ENCODE peak calls at places on chromosomes 3 and 15, in five cellular contexts. One of them, this sample, is unnamed. For H3K27me3, the result is how much of the 10 kb centered on the place peaks cover.

GRCh38 chr3:143184098-143184497 is 64.5 kb downstream of the CHST2 start:
- DNase-seq in AG04450: no peak
- DNase-seq in adrenal gland: no peak
- DNase-seq in mammary epithelial cell: no peak
- DNase-seq in suprapubic skin: no peak
- DNase-seq in this sample: no peak

GRCh38 chr3:149466192-149466591 is 8.3 kb upstream of the TM4SF4 start:
- DNase-seq in AG04450: peak
- DNase-seq in adrenal gland: no peak
- DNase-seq in mammary epithelial cell: peak
- DNase-seq in suprapubic skin: no peak
- DNase-seq in this sample: no peak

GRCh38 chr3:126557761-126558160 is 971 bp downstream of the C3orf22 start:
- DNase-seq in AG04450: no peak
- DNase-seq in adrenal gland: peak
- DNase-seq in mammary epithelial cell: no peak
- DNase-seq in suprapubic skin: no peak
- DNase-seq in this sample: no peak

GRCh38 chr3:107977571-107977970 is 113.3 kb downstream of the CD47 start:
- DNase-seq in AG04450: no peak
- DNase-seq in adrenal gland: no peak
- DNase-seq in mammary epithelial cell: no peak
- DNase-seq in suprapubic skin: no peak
- DNase-seq in this sample: no peak

GRCh38 chr15:33148129-33148850 is 46.2 kb downstream of the FMN1 start:
- DNase-seq in AG04450: no peak
- DNase-seq in adrenal gland: no peak
- DNase-seq in mammary epithelial cell: no peak
- DNase-seq in suprapubic skin: no peak
- DNase-seq in this sample: no peak

GRCh38 chr15:87752250-87752951 is 504.1 kb downstream of the NTRK3 start:
- DNase-seq in AG04450: peak
- DNase-seq in adrenal gland: no peak
- DNase-seq in mammary epithelial cell: peak
- DNase-seq in suprapubic skin: no peak
- DNase-seq in this sample: no peak

GRCh38 chr15:70266412-70267089 is 168.8 kb upstream of the TLE3 start:
- DNase-seq in AG04450: no peak
- DNase-seq in adrenal gland: peak
- DNase-seq in mammary epithelial cell: no peak
- DNase-seq in suprapubic skin: peak
- DNase-seq in this sample: no peak

GRCh38 chr3:147843331-147843730 is 434.2 kb downstream of the ZIC1 start:
- DNase-seq in AG04450: no peak
- DNase-seq in adrenal gland: no peak
- DNase-seq in mammary epithelial cell: peak
- DNase-seq in suprapubic skin: no peak
- DNase-seq in this sample: no peak

GRCh38 chr3:141308588-141309218 is 59.6 kb upstream of the ZBTB38 start:
- DNase-seq in AG04450: no peak
- DNase-seq in adrenal gland: peak
- DNase-seq in mammary epithelial cell: peak
- DNase-seq in suprapubic skin: no peak
- DNase-seq in this sample: peak

DNA sequence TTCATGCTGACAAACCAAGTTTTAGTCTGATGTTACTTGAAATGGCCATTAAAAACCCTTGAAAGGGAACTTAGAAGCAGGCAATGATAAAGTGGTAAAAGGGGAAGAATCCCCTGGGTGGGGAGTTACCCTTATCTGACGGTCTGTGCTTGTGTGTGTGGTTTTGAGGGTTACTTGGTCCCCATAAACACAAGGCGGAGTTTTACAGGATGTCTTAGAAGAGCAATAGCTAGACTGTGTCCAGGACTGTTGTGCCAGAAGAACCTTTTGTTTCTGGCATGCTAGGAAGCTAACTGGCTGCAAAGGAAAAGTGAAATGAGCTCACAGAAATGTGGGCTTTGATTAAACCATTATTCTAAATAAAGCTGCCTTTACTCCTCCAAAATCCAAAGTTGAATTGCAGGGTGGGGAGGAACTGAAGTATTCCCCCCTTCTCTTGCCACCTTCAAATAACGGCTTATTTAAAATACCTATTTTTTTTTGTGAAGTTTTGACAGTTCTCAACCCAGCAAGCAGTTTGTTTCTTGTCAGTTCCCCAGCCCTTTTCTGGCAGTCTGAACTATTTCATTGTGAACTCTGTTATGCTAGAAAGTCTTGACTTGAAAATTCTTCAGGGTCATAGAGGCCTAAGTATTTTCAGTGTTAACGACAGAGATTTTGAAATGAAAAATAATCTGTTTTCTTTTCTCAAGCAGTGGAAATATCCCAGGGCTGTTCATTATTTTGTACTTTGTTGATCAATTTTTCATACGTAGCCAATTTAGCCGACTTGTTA is 443.5 kb downstream of the OTOL1 start:
- DNase-seq in AG04450: no peak
- DNase-seq in adrenal gland: no peak
- DNase-seq in mammary epithelial cell: no peak
- DNase-seq in suprapubic skin: no peak
- DNase-seq in this sample: no peak
- H3K27ac ChIP-seq in AG04450: no peak
- H3K27ac ChIP-seq in adrenal gland: no peak
- H3K27ac ChIP-seq in mammary epithelial cell: no peak
- H3K27ac ChIP-seq in suprapubic skin: no peak
- H3K27ac ChIP-seq in this sample: peak

DNA sequence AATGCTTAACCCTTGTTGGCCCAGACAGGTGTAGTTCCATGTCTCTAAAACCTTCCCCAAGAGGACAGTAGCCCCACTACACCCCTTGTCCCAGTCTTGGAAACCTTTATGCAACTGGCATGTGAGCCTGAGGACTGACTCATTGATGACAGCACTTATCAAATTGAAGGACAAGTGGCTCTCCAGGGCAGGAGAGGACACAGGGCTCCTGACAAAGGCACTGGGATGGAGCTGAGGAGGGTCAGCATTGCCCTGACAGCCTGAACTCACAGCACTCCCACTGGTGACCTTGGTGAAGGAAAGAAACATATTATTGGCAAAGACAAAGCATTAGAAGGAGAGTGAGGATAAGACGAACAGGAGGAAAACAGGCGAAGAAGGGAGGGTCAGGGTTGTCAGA is 139.9 kb downstream of the EPHB1 start:
- DNase-seq in AG04450: no peak
- DNase-seq in adrenal gland: no peak
- DNase-seq in mammary epithelial cell: no peak
- DNase-seq in suprapubic skin: no peak
- DNase-seq in this sample: no peak
- H3K27me3 ChIP-seq in AG04450: under half
- H3K27me3 ChIP-seq in adrenal gland: under half
- H3K27me3 ChIP-seq in mammary epithelial cell: under half
- H3K27me3 ChIP-seq in suprapubic skin: under half
- H3K27me3 ChIP-seq in this sample: under half

GRCh38 chr3:50167069-50167781 is 12.1 kb downstream of the SEMA3F start:
- DNase-seq in AG04450: no peak
- DNase-seq in adrenal gland: no peak
- DNase-seq in mammary epithelial cell: peak
- DNase-seq in suprapubic skin: no peak
- DNase-seq in this sample: no peak

GRCh38 chr3:50169232-50169631 is 14.1 kb downstream of the SEMA3F start:
- DNase-seq in AG04450: no peak
- DNase-seq in adrenal gland: no peak
- DNase-seq in mammary epithelial cell: no peak
- DNase-seq in suprapubic skin: no peak
- DNase-seq in this sample: no peak

GRCh38 chr3:50168791-50169190 is 13.7 kb downstream of the SEMA3F start:
- DNase-seq in AG04450: no peak
- DNase-seq in adrenal gland: no peak
- DNase-seq in mammary epithelial cell: no peak
- DNase-seq in suprapubic skin: no peak
- DNase-seq in this sample: no peak

GRCh38 chr3:50168388-50168787 is 13.3 kb downstream of the SEMA3F start:
- DNase-seq in AG04450: no peak
- DNase-seq in adrenal gland: no peak
- DNase-seq in mammary epithelial cell: no peak
- DNase-seq in suprapubic skin: no peak
- DNase-seq in this sample: no peak

GRCh38 chr3:50167782-50168317 is 12.7 kb downstream of the SEMA3F start:
- DNase-seq in AG04450: no peak
- DNase-seq in adrenal gland: no peak
- DNase-seq in mammary epithelial cell: no peak
- DNase-seq in suprapubic skin: no peak
- DNase-seq in this sample: no peak
- H3K27ac ChIP-seq in AG04450: peak
- H3K27ac ChIP-seq in adrenal gland: peak
- H3K27ac ChIP-seq in mammary epithelial cell: peak
- H3K27ac ChIP-seq in suprapubic skin: peak
- H3K27ac ChIP-seq in this sample: peak

GRCh38 chr3:164962610-164963009 is 115.7 kb downstream of the SI start:
- DNase-seq in AG04450: no peak
- DNase-seq in adrenal gland: no peak
- DNase-seq in mammary epithelial cell: no peak
- DNase-seq in suprapubic skin: no peak
- DNase-seq in this sample: no peak
- H3K27me3 ChIP-seq in AG04450: under half
- H3K27me3 ChIP-seq in adrenal gland: under half
- H3K27me3 ChIP-seq in mammary epithelial cell: under half
- H3K27me3 ChIP-seq in suprapubic skin: under half
- H3K27me3 ChIP-seq in this sample: under half

GRCh38 chr3:123395235-123395634 is 53.7 kb downstream of the ADCY5 start:
- DNase-seq in AG04450: no peak
- DNase-seq in adrenal gland: no peak
- DNase-seq in mammary epithelial cell: no peak
- DNase-seq in suprapubic skin: no peak
- DNase-seq in this sample: no peak
- H3K27ac ChIP-seq in AG04450: no peak
- H3K27ac ChIP-seq in adrenal gland: peak
- H3K27ac ChIP-seq in mammary epithelial cell: no peak
- H3K27ac ChIP-seq in suprapubic skin: no peak
- H3K27ac ChIP-seq in this sample: no peak

DNA sequence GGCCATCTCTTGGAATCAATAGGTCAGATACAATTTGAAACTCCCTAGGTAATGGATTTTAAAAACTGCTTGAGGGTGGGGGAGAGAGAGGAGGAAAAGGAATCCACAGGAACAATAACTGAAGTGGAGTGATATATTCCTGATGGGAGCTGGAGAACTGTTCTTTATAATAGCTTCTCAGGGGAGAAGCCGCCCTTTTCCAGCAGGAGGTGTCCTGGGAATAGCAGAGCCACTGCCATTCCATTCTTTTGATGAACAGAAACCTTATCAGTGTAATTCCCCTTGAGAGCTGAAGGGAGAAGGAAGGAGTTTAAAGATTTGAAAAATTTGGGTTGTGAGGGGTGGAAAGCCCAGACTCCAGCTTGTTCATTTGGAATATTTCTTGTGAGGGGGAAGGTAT is 504.9 kb upstream of the DPH6 start:
- DNase-seq in AG04450: no peak
- DNase-seq in adrenal gland: no peak
- DNase-seq in mammary epithelial cell: no peak
- DNase-seq in suprapubic skin: no peak
- DNase-seq in this sample: no peak
- H3K27me3 ChIP-seq in AG04450: under half
- H3K27me3 ChIP-seq in adrenal gland: under half
- H3K27me3 ChIP-seq in mammary epithelial cell: under half
- H3K27me3 ChIP-seq in suprapubic skin: under half
- H3K27me3 ChIP-seq in this sample: under half

GRCh38 chr15:81190922-81191507 is 5.7 kb upstream of the IL16 start:
- DNase-seq in AG04450: no peak
- DNase-seq in adrenal gland: no peak
- DNase-seq in mammary epithelial cell: no peak
- DNase-seq in suprapubic skin: no peak
- DNase-seq in this sample: peak
- H3K27ac ChIP-seq in AG04450: peak
- H3K27ac ChIP-seq in adrenal gland: peak
- H3K27ac ChIP-seq in mammary epithelial cell: no peak
- H3K27ac ChIP-seq in suprapubic skin: peak
- H3K27ac ChIP-seq in this sample: peak

DNA sequence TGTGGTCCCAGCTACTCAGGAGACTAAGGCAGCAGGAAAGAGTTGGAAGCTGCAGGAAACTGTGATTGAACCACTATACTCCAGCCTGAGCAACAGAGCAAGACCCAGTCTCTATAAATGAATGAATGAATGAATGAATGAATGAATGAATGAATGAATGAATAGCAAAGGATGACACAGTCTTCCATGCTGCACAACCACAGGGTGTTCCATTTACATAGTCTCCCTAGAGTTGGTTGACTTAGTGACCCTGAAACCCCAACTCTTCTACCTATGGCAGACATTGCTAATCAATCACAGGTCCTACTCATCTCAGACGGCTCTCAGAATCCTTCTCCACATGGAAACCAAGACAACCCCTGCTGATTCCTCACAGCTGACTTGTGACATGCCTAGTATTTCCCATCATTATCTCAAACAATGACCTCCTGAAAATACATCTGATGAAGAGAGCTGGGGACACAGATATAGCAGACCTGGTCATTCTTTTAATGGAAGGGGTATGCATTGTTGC is 2.1 kb downstream of the IQCF5 start:
- DNase-seq in AG04450: no peak
- DNase-seq in adrenal gland: no peak
- DNase-seq in mammary epithelial cell: no peak
- DNase-seq in suprapubic skin: no peak
- DNase-seq in this sample: no peak
- H3K27me3 ChIP-seq in AG04450: under half
- H3K27me3 ChIP-seq in adrenal gland: under half
- H3K27me3 ChIP-seq in mammary epithelial cell: under half
- H3K27me3 ChIP-seq in suprapubic skin: under half
- H3K27me3 ChIP-seq in this sample: under half

This sample was measured in vagina.